ENCODE peak calls at places on chromosomes 4 and X, in seven cellular contexts. D, H, J, E, O, X and K are unnamed samples.

GRCh38 chr4:15656038-15656470 is 897 bp upstream of the FBXL5 start:
- DNase-seq in D (no peak), H (no peak), J (no peak), E (peak), O (no peak), X (no peak), K (no peak)

GRCh38 chr4:95548738-95549245 is at the start of gene UNC5C:
- DNase-seq in D (peak), H (no peak), J (peak), E (peak), O (no peak), X (peak), K (no peak)

GRCh38 chr4:152536545-152537182 is 772 bp upstream of the FBXW7 start:
- DNase-seq in D (no peak), H (peak), J (peak), E (no peak), O (no peak), X (peak), K (no peak)

GRCh38 chrX:63918611-63919010 is 133.6 kb upstream of the ARHGEF9 start:
- DNase-seq in D (peak), H (no peak), J (peak), E (no peak), O (no peak), X (no peak), K (no peak)

GRCh38 chr4:139977838-139978604 is 176.0 kb downstream of the MAML3 start:
- DNase-seq in D (no peak), H (no peak), J (no peak), E (no peak), O (no peak), X (no peak), K (no peak)

GRCh38 chr4:114249561-114250356 is 270.3 kb upstream of the ARSJ start:
- DNase-seq in D (no peak), H (peak), J (no peak), E (no peak), O (no peak), X (no peak), K (no peak)

GRCh38 chr4:79865253-79865652 is 207.8 kb downstream of the ANTXR2 start:
- DNase-seq in D (no peak), H (peak), J (peak), E (no peak), O (no peak), X (no peak), K (peak)

GRCh38 chr4:39348371-39349265 is 17.5 kb downstream of the RFC1 start:
- DNase-seq in D (no peak), H (peak), J (no peak), E (no peak), O (no peak), X (no peak), K (peak)

DNA sequence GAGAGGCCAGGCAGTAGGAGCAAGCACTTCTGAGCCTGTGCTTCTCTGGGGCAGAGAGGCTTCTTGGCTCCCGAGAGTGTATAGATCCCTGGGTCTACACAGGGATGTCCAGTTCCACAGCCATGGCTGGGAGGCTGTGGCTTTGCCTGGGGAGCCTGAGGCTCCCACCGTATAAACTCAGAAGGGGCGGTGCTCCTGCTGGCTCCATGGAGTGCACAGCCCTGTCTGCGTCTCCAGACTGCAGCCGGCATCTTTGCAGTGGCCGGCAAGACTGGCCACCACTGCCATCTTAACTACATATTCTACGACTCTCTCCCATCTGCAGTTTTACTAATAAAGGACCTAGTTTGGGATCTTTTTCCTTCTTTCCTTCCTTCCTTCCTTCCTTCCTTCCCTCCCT is 1253.8 kb downstream of the C4orf33 start:
- DNase-seq in D (no peak), H (no peak), J (no peak), E (no peak), O (no peak), X (no peak), K (no peak)
- TF ChIP-seq CTCF in D (no peak), H (no peak), J (no peak), E (no peak), O (no peak), X (no peak), K (no peak)

DNA sequence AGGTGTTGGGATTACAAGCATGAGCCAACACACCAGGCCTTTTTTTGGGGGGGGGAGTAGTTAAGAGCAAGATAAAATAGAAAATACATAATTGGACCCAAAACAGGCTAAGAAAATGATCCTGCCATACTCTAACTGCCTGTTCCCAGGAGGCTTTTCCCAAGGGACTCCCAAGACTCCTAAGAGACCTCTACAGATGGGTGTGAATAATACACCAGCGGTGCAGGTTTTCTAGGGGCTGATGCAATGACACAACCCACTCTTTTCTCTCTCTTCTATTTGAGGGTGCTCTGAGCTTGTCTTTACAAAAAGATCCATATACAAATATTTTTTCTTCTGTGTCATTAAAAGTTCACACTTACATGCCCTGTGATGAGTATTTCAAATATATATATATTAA is 116.9 kb downstream of the RASL11B start:
- DNase-seq in D (no peak), H (peak), J (peak), E (no peak), O (no peak), X (no peak), K (no peak)
- TF ChIP-seq CTCF in D (no peak), H (peak), J (no peak), E (peak), O (no peak), X (no peak), K (no peak)

GRCh38 chrX:54042609-54043010 is 1.7 kb downstream of the PHF8 start:
- DNase-seq in D (peak), H (peak), J (peak), E (peak), O (peak), X (peak), K (no peak)
- TF ChIP-seq CTCF in D (no peak), H (peak), J (peak), E (peak), O (no peak), X (peak), K (peak)

GRCh38 chr4:1856920-1857699 is 1.2 kb upstream of the LETM1 start:
- DNase-seq in D (peak), H (no peak), J (no peak), E (no peak), O (no peak), X (peak), K (no peak)

GRCh38 chr4:1857931-1858330 is 2.0 kb upstream of the LETM1 start:
- DNase-seq in D (no peak), H (no peak), J (no peak), E (no peak), O (no peak), X (peak), K (no peak)

GRCh38 chr4:1855334-1856070 is 454 bp downstream of the LETM1 start:
- DNase-seq in D (no peak), H (peak), J (no peak), E (no peak), O (no peak), X (peak), K (no peak)

GRCh38 chr4:1854752-1855151 is 1.2 kb downstream of the LETM1 start:
- DNase-seq in D (no peak), H (no peak), J (no peak), E (no peak), O (no peak), X (no peak), K (no peak)

DNA sequence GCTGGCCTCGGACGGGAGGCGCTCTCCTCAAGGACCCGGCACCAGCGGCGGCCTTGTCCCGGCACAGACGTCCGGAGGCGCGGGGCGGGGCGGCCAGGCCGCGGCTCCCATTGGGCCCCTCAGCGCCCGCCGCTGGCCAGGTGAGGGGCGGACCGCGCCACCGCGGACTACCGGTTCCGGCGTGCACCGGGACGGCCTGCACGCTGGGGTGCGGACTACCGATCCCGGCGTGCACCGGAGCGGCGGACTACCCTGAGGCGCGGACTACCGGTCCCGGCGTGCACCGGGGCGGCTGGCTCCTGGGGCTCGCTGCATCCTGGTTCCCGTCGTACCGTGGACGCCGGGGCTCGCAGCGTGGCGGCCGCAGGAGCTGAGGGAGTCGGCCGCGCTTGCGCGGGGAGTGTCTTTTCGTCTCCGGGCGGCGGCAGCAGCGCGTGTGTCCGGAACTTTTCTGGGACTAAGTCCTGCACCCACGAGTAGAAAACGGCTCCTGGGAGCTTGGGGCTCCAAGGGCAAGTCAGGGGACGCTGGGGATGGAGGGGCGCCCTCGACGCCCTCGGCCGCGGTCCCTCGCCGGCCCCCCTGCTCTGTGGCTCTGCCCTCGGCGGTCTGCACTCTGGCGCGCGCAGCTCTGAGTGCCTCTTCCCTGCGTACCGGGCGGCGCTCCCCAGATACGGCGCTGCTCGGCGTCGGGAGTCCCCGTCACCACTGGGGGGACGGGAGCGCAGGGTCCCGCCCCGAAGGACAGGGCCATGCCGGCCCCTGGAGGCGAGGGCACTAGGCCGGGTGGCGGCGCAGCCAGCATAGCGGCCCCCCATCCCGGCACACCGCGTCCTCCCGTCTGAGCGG is at the start of gene LETM1:
- DNase-seq in D (peak), H (peak), J (peak), E (peak), O (peak), X (peak), K (peak)
- TF ChIP-seq CTCF in D (no peak), H (no peak), J (no peak), E (no peak), O (no peak), X (no peak), K (peak)

GRCh38 chrX:11541510-11541909 is 124.2 kb downstream of the ARHGAP6 start:
- DNase-seq in D (no peak), H (no peak), J (peak), E (no peak), O (no peak), X (no peak), K (no peak)

GRCh38 chrX:11546917-11547316 is 118.8 kb downstream of the ARHGAP6 start:
- DNase-seq in D (no peak), H (no peak), J (no peak), E (no peak), O (no peak), X (no peak), K (no peak)

GRCh38 chrX:11540532-11541377 is 125.0 kb downstream of the ARHGAP6 start:
- DNase-seq in D (no peak), H (no peak), J (peak), E (no peak), O (no peak), X (no peak), K (no peak)

GRCh38 chrX:11543249-11543648 is 122.5 kb downstream of the ARHGAP6 start:
- DNase-seq in D (no peak), H (no peak), J (no peak), E (no peak), O (no peak), X (no peak), K (no peak)
- TF ChIP-seq CTCF in D (no peak), H (peak), J (no peak), E (no peak), O (no peak), X (no peak), K (no peak)

GRCh38 chr4:106522839-106523238 is 154.3 kb upstream of the GIMD1 start:
- DNase-seq in D (peak), H (peak), J (no peak), E (no peak), O (no peak), X (no peak), K (no peak)
- TF ChIP-seq CTCF in D (no peak), H (peak), J (peak), E (peak), O (no peak), X (no peak), K (peak)

GRCh38 chrX:106178826-106179225 is 10.7 kb downstream of the PWWP3B start:
- DNase-seq in D (no peak), H (peak), J (no peak), E (no peak), O (no peak), X (no peak), K (no peak)
- TF ChIP-seq CTCF in D (no peak), H (peak), J (no peak), E (no peak), O (no peak), X (no peak), K (no peak)